ENCODE peak calls at places on chromosome 17, in six cellular contexts. One of them, this sample, is unnamed. For H3K4me1 and H3K9me3, the result is how much of the 10 kb centered on the place peaks cover.

GRCh38 chr17:10130733-10131132 is 67.7 kb downstream of the GAS7 start:
- DNase-seq in gastrocnemius medialis: no peak
- DNase-seq in HCT116: no peak
- DNase-seq in body of pancreas: no peak
- DNase-seq in pancreas: no peak
- DNase-seq in H9: no peak
- DNase-seq in this sample: no peak

GRCh38 chr17:17902877-17903276 is 66.1 kb upstream of the SREBF1 start:
- DNase-seq in gastrocnemius medialis: peak
- DNase-seq in HCT116: no peak
- DNase-seq in body of pancreas: no peak
- DNase-seq in pancreas: no peak
- DNase-seq in H9: no peak
- DNase-seq in this sample: no peak

GRCh38 chr17:50153650-50154575 is 3.4 kb upstream of the PPP1R9B start:
- DNase-seq in gastrocnemius medialis: no peak
- DNase-seq in HCT116: no peak
- DNase-seq in body of pancreas: peak
- DNase-seq in pancreas: no peak
- DNase-seq in H9: no peak
- DNase-seq in this sample: peak

GRCh38 chr17:55416000-55416399 is 5.6 kb downstream of the MMD start:
- DNase-seq in gastrocnemius medialis: no peak
- DNase-seq in HCT116: no peak
- DNase-seq in body of pancreas: no peak
- DNase-seq in pancreas: no peak
- DNase-seq in H9: no peak
- DNase-seq in this sample: no peak

GRCh38 chr17:48153711-48154642 is 46.4 kb downstream of the SNX11 start:
- DNase-seq in gastrocnemius medialis: no peak
- DNase-seq in HCT116: peak
- DNase-seq in body of pancreas: peak
- DNase-seq in pancreas: peak
- DNase-seq in H9: peak
- DNase-seq in this sample: peak

GRCh38 chr17:57810740-57811632 is 38.9 kb downstream of the MRPS23 start:
- DNase-seq in gastrocnemius medialis: no peak
- DNase-seq in HCT116: no peak
- DNase-seq in body of pancreas: peak
- DNase-seq in pancreas: peak
- DNase-seq in H9: peak
- DNase-seq in this sample: peak

GRCh38 chr17:37465058-37465616 is 24.6 kb upstream of the DUSP14 start:
- DNase-seq in gastrocnemius medialis: no peak
- DNase-seq in HCT116: no peak
- DNase-seq in body of pancreas: no peak
- DNase-seq in pancreas: no peak
- DNase-seq in H9: no peak
- DNase-seq in this sample: no peak

GRCh38 chr17:32586666-32587065 is 99.9 kb downstream of the CDK5R1 start:
- DNase-seq in gastrocnemius medialis: no peak
- DNase-seq in HCT116: no peak
- DNase-seq in body of pancreas: no peak
- DNase-seq in pancreas: no peak
- DNase-seq in H9: no peak
- DNase-seq in this sample: no peak

GRCh38 chr17:37710344-37710886 is 34.4 kb downstream of the HNF1B start:
- DNase-seq in gastrocnemius medialis: no peak
- DNase-seq in HCT116: peak
- DNase-seq in body of pancreas: peak
- DNase-seq in pancreas: peak
- DNase-seq in H9: peak
- DNase-seq in this sample: peak

GRCh38 chr17:49694847-49695697 is 12.7 kb downstream of the SLC35B1 start:
- DNase-seq in gastrocnemius medialis: no peak
- DNase-seq in HCT116: no peak
- DNase-seq in body of pancreas: peak
- DNase-seq in pancreas: peak
- DNase-seq in H9: peak
- DNase-seq in this sample: peak

GRCh38 chr17:79789943-79790804 is 6.7 kb downstream of the CBX8 start:
- DNase-seq in gastrocnemius medialis: no peak
- DNase-seq in HCT116: no peak
- DNase-seq in body of pancreas: peak
- DNase-seq in pancreas: no peak
- DNase-seq in H9: peak
- DNase-seq in this sample: peak

GRCh38 chr17:607341-608060 is 107.1 kb downstream of the VPS53 start:
- DNase-seq in gastrocnemius medialis: no peak
- DNase-seq in HCT116: no peak
- DNase-seq in body of pancreas: no peak
- DNase-seq in pancreas: no peak
- DNase-seq in H9: no peak
- DNase-seq in this sample: no peak
- H3K4me1 ChIP-seq in gastrocnemius medialis: under half
- H3K4me1 ChIP-seq in HCT116: under half
- H3K4me1 ChIP-seq in body of pancreas: under half
- H3K4me1 ChIP-seq in pancreas: under half
- H3K4me1 ChIP-seq in H9: under half
- H3K4me1 ChIP-seq in this sample: under half

GRCh38 chr17:22512057-22512456 is 819.7 kb downstream of the KCNJ18 start:
- DNase-seq in gastrocnemius medialis: no peak
- DNase-seq in HCT116: no peak
- DNase-seq in body of pancreas: no peak
- DNase-seq in pancreas: no peak
- DNase-seq in H9: no peak
- DNase-seq in this sample: no peak
- H3K9me3 ChIP-seq in gastrocnemius medialis: under half
- H3K9me3 ChIP-seq in HCT116: under half
- H3K9me3 ChIP-seq in body of pancreas: under half
- H3K9me3 ChIP-seq in pancreas: under half
- H3K9me3 ChIP-seq in H9: half or more
- H3K9me3 ChIP-seq in this sample: under half

DNA sequence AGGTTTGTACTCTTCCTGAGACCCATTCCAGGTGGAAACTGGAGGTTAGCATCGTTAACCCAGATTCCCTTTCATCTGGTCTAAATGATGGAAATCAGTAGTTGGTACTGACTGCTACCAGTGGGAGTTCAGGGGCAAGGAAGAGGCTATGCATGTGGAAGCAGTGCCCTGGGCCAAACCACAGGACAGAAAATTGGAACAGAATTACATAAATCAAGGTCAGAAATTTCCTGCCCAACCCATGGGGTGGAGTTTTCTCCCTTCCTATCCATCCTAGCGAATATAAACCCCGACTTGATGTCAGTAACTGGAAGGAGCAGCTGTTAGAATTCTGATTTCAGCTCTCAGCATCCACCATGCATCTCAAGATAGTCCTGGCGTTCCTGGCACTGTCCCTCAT is at the start of gene AOC2:
- DNase-seq in gastrocnemius medialis: no peak
- DNase-seq in HCT116: no peak
- DNase-seq in body of pancreas: no peak
- DNase-seq in pancreas: no peak
- DNase-seq in H9: no peak
- DNase-seq in this sample: no peak
- H3K4me1 ChIP-seq in gastrocnemius medialis: under half
- H3K4me1 ChIP-seq in HCT116: under half
- H3K4me1 ChIP-seq in body of pancreas: under half
- H3K4me1 ChIP-seq in pancreas: under half
- H3K4me1 ChIP-seq in H9: under half
- H3K4me1 ChIP-seq in this sample: under half

DNA sequence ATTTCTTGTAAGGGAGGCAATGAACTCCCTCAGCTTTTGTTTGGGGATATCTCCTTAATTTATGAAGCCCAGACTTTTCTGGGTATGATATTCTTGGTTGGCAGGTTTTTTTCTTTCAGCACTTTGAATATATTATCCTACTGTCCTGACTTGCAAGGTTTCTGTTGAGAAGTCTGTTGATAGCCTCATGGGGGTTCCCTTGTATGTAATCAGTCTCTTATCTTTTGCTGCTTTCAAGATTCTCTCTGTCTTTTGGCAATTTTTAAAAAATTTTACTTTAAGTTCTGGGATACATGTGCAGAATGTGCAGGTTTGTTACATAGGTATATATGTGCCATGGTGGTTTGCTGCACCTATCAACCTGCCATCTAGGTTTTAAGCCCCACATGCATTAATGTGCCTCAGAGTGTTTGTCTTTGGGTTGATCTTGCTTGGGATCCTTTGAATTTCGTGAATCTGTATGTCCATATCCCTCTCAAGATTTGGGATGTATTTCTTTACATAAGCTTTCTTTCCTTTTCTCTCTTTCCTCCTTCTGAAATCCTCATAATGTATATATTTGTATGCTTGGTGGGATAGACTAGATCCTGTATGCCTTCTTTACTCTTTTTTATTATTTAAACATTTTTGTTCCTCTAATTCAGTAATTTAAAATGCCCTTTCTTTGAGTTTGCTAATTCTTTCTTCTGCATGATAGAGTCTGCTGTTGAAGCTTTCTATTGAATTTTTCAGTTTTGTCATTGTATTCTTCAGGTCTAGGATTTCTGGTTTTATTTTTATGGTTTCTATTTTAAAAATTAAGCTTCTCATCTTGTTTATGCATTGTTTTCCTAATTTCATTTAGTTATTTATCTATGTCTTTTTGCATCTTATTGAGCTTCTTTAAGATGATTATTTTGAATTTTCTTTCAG is 5.2 kb upstream of the KRT25 start:
- DNase-seq in gastrocnemius medialis: no peak
- DNase-seq in HCT116: no peak
- DNase-seq in body of pancreas: no peak
- DNase-seq in pancreas: no peak
- DNase-seq in H9: no peak
- DNase-seq in this sample: no peak
- H3K9me3 ChIP-seq in gastrocnemius medialis: under half
- H3K9me3 ChIP-seq in HCT116: under half
- H3K9me3 ChIP-seq in body of pancreas: under half
- H3K9me3 ChIP-seq in pancreas: under half
- H3K9me3 ChIP-seq in H9: under half
- H3K9me3 ChIP-seq in this sample: under half

GRCh38 chr17:21285164-21286065 is 904 bp downstream of the MAP2K3 start:
- DNase-seq in gastrocnemius medialis: no peak
- DNase-seq in HCT116: no peak
- DNase-seq in body of pancreas: peak
- DNase-seq in pancreas: peak
- DNase-seq in H9: no peak
- DNase-seq in this sample: no peak

GRCh38 chr17:21282850-21283249 is 1.7 kb upstream of the MAP2K3 start:
- DNase-seq in gastrocnemius medialis: no peak
- DNase-seq in HCT116: no peak
- DNase-seq in body of pancreas: no peak
- DNase-seq in pancreas: no peak
- DNase-seq in H9: no peak
- DNase-seq in this sample: no peak

GRCh38 chr17:21284319-21285163 is at the start of gene MAP2K3:
- DNase-seq in gastrocnemius medialis: peak
- DNase-seq in HCT116: peak
- DNase-seq in body of pancreas: peak
- DNase-seq in pancreas: peak
- DNase-seq in H9: peak
- DNase-seq in this sample: peak

GRCh38 chr17:21282231-21282630 is 2.3 kb upstream of the MAP2K3 start:
- DNase-seq in gastrocnemius medialis: peak
- DNase-seq in HCT116: peak
- DNase-seq in body of pancreas: no peak
- DNase-seq in pancreas: no peak
- DNase-seq in H9: no peak
- DNase-seq in this sample: no peak

DNA sequence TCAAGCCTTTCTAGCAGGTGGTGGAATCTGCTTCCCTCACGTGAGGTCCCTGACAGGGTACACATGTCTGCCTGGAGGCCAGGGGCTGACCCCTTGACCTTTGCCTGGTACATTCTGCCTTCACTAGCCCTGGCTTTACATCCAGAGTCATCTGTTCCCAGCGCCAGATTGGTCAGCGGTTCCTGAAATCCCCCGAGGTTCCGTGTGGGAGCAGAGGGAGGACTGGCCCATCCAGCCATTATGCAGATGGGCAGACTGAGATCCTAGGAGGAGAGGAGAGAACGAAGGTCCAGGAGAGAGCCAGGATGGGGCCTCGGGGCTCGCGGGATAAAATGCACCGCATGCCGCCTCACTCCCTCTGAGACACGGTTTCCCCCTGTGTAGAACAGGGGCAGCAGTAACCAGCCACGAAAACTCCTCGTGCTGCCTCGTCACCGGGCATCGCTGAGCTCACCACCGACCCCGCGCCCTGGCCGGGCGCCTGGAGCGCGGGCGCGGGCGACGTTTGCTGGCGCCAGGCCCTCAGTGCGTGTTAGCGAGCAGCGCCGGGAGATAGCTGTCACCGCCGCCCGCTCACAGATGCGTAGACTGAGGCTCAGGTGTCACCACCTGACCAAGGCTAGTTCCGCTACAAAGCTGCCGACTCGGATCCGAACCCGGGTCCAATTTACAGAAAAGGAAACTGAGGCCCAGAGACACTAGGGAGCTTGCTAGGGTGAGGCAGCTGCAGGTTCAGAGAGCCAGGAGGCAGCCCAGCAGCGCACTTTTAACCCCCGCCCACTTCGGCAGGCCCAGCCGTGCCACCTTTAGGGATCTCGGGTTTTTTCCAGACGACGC is 811 bp upstream of the MAP2K3 start:
- DNase-seq in gastrocnemius medialis: no peak
- DNase-seq in HCT116: peak
- DNase-seq in body of pancreas: peak
- DNase-seq in pancreas: peak
- DNase-seq in H9: no peak
- DNase-seq in this sample: no peak
- H3K4me1 ChIP-seq in gastrocnemius medialis: half or more
- H3K4me1 ChIP-seq in HCT116: half or more
- H3K4me1 ChIP-seq in body of pancreas: under half
- H3K4me1 ChIP-seq in pancreas: under half
- H3K4me1 ChIP-seq in H9: under half
- H3K4me1 ChIP-seq in this sample: under half

GRCh38 chr17:16617481-16618060 is 36.1 kb downstream of the ZNF624 start:
- DNase-seq in gastrocnemius medialis: no peak
- DNase-seq in HCT116: no peak
- DNase-seq in body of pancreas: no peak
- DNase-seq in pancreas: no peak
- DNase-seq in H9: no peak
- DNase-seq in this sample: no peak

GRCh38 chr17:16622540-16623277 is 30.9 kb downstream of the ZNF624 start:
- DNase-seq in gastrocnemius medialis: no peak
- DNase-seq in HCT116: no peak
- DNase-seq in body of pancreas: no peak
- DNase-seq in pancreas: no peak
- DNase-seq in H9: no peak
- DNase-seq in this sample: no peak

GRCh38 chr17:16623282-16623681 is 30.4 kb downstream of the ZNF624 start:
- DNase-seq in gastrocnemius medialis: no peak
- DNase-seq in HCT116: no peak
- DNase-seq in body of pancreas: no peak
- DNase-seq in pancreas: no peak
- DNase-seq in H9: no peak
- DNase-seq in this sample: no peak
- H3K9me3 ChIP-seq in gastrocnemius medialis: under half
- H3K9me3 ChIP-seq in HCT116: half or more
- H3K9me3 ChIP-seq in body of pancreas: under half
- H3K9me3 ChIP-seq in pancreas: under half
- H3K9me3 ChIP-seq in H9: under half
- H3K9me3 ChIP-seq in this sample: under half

This sample was measured in BE2C.